ENCODE peak calls at places on chromosome 13, in seven cellular contexts. U is hepatocyte, P is AG09319, K is left ventricle myocardium inferior, T is fibroblast of pulmonary artery, M is choroid plexus epithelial cell, J is NCI-H1092 treated with DMSO at 0.1 percent for 48 hours. F is an unnamed sample.

GRCh38 chr13:48258002-48258401 is 25.0 kb downstream of the ITM2B start:
- DNase-seq in U (no peak), P (no peak), K (no peak), T (no peak), M (no peak), J (no peak), F (no peak)

GRCh38 chr13:37492741-37493514 is 105.6 kb downstream of the POSTN start:
- DNase-seq in U (no peak), P (no peak), K (no peak), T (peak; percentile 73), M (peak; percentile 96), J (no peak), F (no peak)

GRCh38 chr13:74135306-74136088 is 1.3 kb upstream of the KLF12 start:
- DNase-seq in U (peak; percentile 90), P (peak; percentile 40), K (peak; percentile 79), T (peak; percentile 64), M (peak; percentile 90), J (peak; percentile 88), F (peak; percentile 81)

GRCh38 chr13:99265823-99266426 is 7.7 kb upstream of the GPR18 start:
- DNase-seq in U (peak; percentile 46), P (no peak), K (no peak), T (peak; percentile 72), M (peak; percentile 81), J (peak; percentile 72), F (no peak)

GRCh38 chr13:41503386-41503785 is 46.0 kb downstream of the RGCC start:
- DNase-seq in U (no peak), P (no peak), K (no peak), T (no peak), M (no peak), J (no peak), F (no peak)

GRCh38 chr13:28429685-28430290 is 65.1 kb downstream of the FLT1 start:
- DNase-seq in U (no peak), P (no peak), K (no peak), T (peak; percentile 62), M (peak; percentile 61), J (no peak), F (no peak)

GRCh38 chr13:32595306-32595705 is 9.1 kb downstream of the PDS5B start:
- DNase-seq in U (no peak), P (no peak), K (no peak), T (no peak), M (no peak), J (no peak), F (no peak)

GRCh38 chr13:114222461-114222968 is 12.2 kb upstream of the CDC16 start:
- DNase-seq in U (no peak), P (no peak), K (no peak), T (peak; percentile 80), M (peak; percentile 72), J (no peak), F (no peak)

GRCh38 chr13:31131470-31131961 is 30.2 kb downstream of the HSPH1 start:
- DNase-seq in U (no peak), P (no peak), K (no peak), T (no peak), M (no peak), J (no peak), F (no peak)

GRCh38 chr13:94710081-94710809 is 2.1 kb downstream of the SOX21 start:
- DNase-seq in U (no peak), P (no peak), K (no peak), T (no peak), M (no peak), J (peak; percentile 68), F (no peak)

GRCh38 chr13:43865892-43866291 is 13.6 kb downstream of the CCDC122 start:
- DNase-seq in U (no peak), P (peak; percentile 64), K (no peak), T (peak; percentile 79), M (peak; percentile 36), J (no peak), F (no peak)

GRCh38 chr13:65724261-65724660 is 1505.9 kb downstream of the PCDH9 start:
- DNase-seq in U (no peak), P (no peak), K (no peak), T (peak; percentile 82), M (peak; percentile 88), J (no peak), F (no peak)

GRCh38 chr13:102693781-102694180 is 1.1 kb downstream of the METTL21C start:
- DNase-seq in U (no peak), P (no peak), K (no peak), T (peak; percentile 27), M (peak; percentile 62), J (no peak), F (no peak)

GRCh38 chr13:20332361-20333096 is 100.4 kb upstream of the GJB6 start:
- DNase-seq in U (no peak), P (no peak), K (no peak), T (peak; percentile 8), M (no peak), J (no peak), F (no peak)

GRCh38 chr13:101487046-101487830 is 34.8 kb downstream of the ITGBL1 start:
- DNase-seq in U (no peak), P (no peak), K (no peak), T (no peak), M (no peak), J (peak; percentile 42), F (no peak)

GRCh38 chr13:42334329-42334706 is 62.4 kb downstream of the AKAP11 start:
- DNase-seq in U (no peak), P (no peak), K (no peak), T (no peak), M (no peak), J (no peak), F (no peak)

GRCh38 chr13:113146750-113147149 is 11.7 kb upstream of the PROZ start:
- DNase-seq in U (no peak), P (no peak), K (no peak), T (no peak), M (no peak), J (no peak), F (no peak)

GRCh38 chr13:67147257-67148218 is 82.6 kb downstream of the PCDH9 start:
- DNase-seq in U (no peak), P (no peak), K (no peak), T (peak; percentile 84), M (peak; percentile 79), J (no peak), F (no peak)

GRCh38 chr13:85665286-85665685 is 133.9 kb downstream of the SLITRK6 start:
- DNase-seq in U (peak; percentile 8), P (no peak), K (no peak), T (peak; percentile 10), M (peak; percentile 22), J (no peak), F (no peak)

GRCh38 chr13:77876176-77876575 is 42.5 kb downstream of the EDNRB start:
- DNase-seq in U (peak; percentile 16), P (peak; percentile 79), K (no peak), T (peak; percentile 20), M (peak; percentile 16), J (no peak), F (no peak)

GRCh38 chr13:20306039-20306438 is 73.9 kb upstream of the GJB6 start:
- DNase-seq in U (no peak), P (no peak), K (no peak), T (no peak), M (no peak), J (no peak), F (no peak)

GRCh38 chr13:40672310-40673060 is 6.0 kb upstream of the FOXO1 start:
- DNase-seq in U (peak; percentile 53), P (peak; percentile 22), K (no peak), T (peak; percentile 62), M (peak; percentile 88), J (peak; percentile 71), F (no peak)

GRCh38 chr13:110563463-110563774 is 1.9 kb upstream of the RAB20 start:
- DNase-seq in U (peak; percentile 8), P (no peak), K (no peak), T (no peak), M (no peak), J (no peak), F (no peak)

GRCh38 chr13:72104656-72105180 is 237.7 kb upstream of the DACH1 start:
- DNase-seq in U (no peak), P (no peak), K (no peak), T (peak; percentile 35), M (peak; percentile 68), J (no peak), F (no peak)

GRCh38 chr13:109816979-109817275 is 30.5 kb upstream of the IRS2 start:
- DNase-seq in U (no peak), P (no peak), K (no peak), T (no peak), M (peak; percentile 36), J (no peak), F (no peak)

GRCh38 chr13:77767413-77767812 is 69.9 kb downstream of the SLAIN1 start:
- DNase-seq in U (no peak), P (no peak), K (no peak), T (no peak), M (no peak), J (no peak), F (no peak)

GRCh38 chr13:107518292-107518691 is 697.0 kb downstream of the LIG4 start:
- DNase-seq in U (peak; percentile 19), P (no peak), K (no peak), T (peak; percentile 24), M (peak; percentile 59), J (no peak), F (no peak)

GRCh38 chr13:42484396-42484795 is 89.6 kb upstream of the TNFSF11 start:
- DNase-seq in U (no peak), P (no peak), K (no peak), T (peak; percentile 18), M (peak; percentile 68), J (no peak), F (no peak)

GRCh38 chr13:110371550-110372465 is 64.7 kb downstream of the COL4A2 start:
- DNase-seq in U (no peak), P (no peak), K (no peak), T (peak; percentile 61), M (peak; percentile 91), J (no peak), F (no peak)